ENCODE peak calls at places on chromosome 9, in seven cellular contexts. B is stromal cell of bone marrow; V is mucosa of descending colon; T is nephron progenitor cell; R is stimulated activated CD4-positive, alpha-beta T cell treated with anti-CD3 and anti-CD28 coated beads, Interleukin-2, amount 100 ng/mL, for 24 hours; O is Panc1; I is bronchial epithelial cell. J is an unnamed sample.
A peak's percentile ranks its signal among the peaks of the same experiment; 100 is the strongest.

GRCh38 chr9:27602954-27603353 is 29.7 kb upstream of the C9orf72 start:
- DNase-seq in V (no peak), I (no peak), O (no peak), T (no peak), B (no peak), R (no peak), J (no peak)

GRCh38 chr9:129964901-129965734 is 77.9 kb downstream of the FNBP1 start:
- DNase-seq in I (peak; percentile 43), B (peak; percentile 36), T (no peak), O (no peak), R (no peak), V (peak; percentile 28), J (no peak)

GRCh38 chr9:133359420-133360175 is 3.2 kb downstream of the SURF2 start:
- DNase-seq in O (no peak), T (peak; percentile 42), R (no peak), V (no peak), I (no peak), B (no peak), J (no peak)

GRCh38 chr9:116219686-116220085 is 66.1 kb downstream of the PAPPA start:
- DNase-seq in O (no peak), V (no peak), I (no peak), R (no peak), T (peak; percentile 12), B (no peak), J (no peak)

GRCh38 chr9:87867391-87867790 is 15.3 kb upstream of the SPATA31E1 start:
- DNase-seq in I (no peak), O (no peak), V (no peak), R (no peak), B (no peak), T (no peak), J (no peak)

GRCh38 chr9:95834281-95834907 is 41.1 kb upstream of the ERCC6L2 start:
- DNase-seq in I (no peak), R (no peak), B (no peak), O (no peak), T (no peak), V (no peak), J (no peak)

GRCh38 chr9:137763271-137763955 is 114.2 kb upstream of the CACNA1B start:
- DNase-seq in B (no peak), I (no peak), V (no peak), T (no peak), O (no peak), R (no peak), J (no peak)

GRCh38 chr9:95940265-95940664 is 64.8 kb downstream of the ERCC6L2 start:
- DNase-seq in O (no peak), V (no peak), B (no peak), I (no peak), R (no peak), T (no peak), J (no peak)

GRCh38 chr9:135259273-135259672 is 171.8 kb downstream of the OLFM1 start:
- DNase-seq in O (no peak), T (no peak), V (no peak), I (no peak), R (no peak), B (no peak), J (no peak)

GRCh38 chr9:112175796-112176315 is 759 bp upstream of the SUSD1 start:
- DNase-seq in T (no peak), O (no peak), R (peak; percentile 18), B (no peak), I (no peak), V (no peak), J (no peak)

GRCh38 chr9:114059047-114059803 is 18.9 kb downstream of the AMBP start:
- DNase-seq in R (no peak), T (no peak), O (no peak), I (no peak), B (no peak), V (no peak), J (no peak)

GRCh38 chr9:87065981-87066380 is 118.7 kb upstream of the GAS1 start:
- DNase-seq in O (no peak), T (no peak), I (no peak), B (no peak), R (no peak), V (no peak), J (no peak)

GRCh38 chr9:134631881-134632280 is 9.7 kb upstream of the COL5A1 start:
- DNase-seq in O (no peak), V (no peak), T (no peak), B (no peak), R (no peak), I (no peak), J (no peak)

GRCh38 chr9:76646249-76646648 is 118.0 kb upstream of the PCA3 start:
- DNase-seq in T (no peak), R (no peak), O (no peak), B (no peak), V (peak; percentile 81), I (no peak), J (no peak)

GRCh38 chr9:124212381-124213050 is 45.2 kb upstream of the NEK6 start:
- DNase-seq in O (no peak), R (no peak), T (no peak), B (peak; percentile 38), I (peak; percentile 58), V (no peak), J (no peak)

GRCh38 chr9:110672873-110673508 is 4.4 kb downstream of the MUSK start:
- DNase-seq in V (no peak), I (no peak), O (no peak), R (no peak), B (no peak), T (no peak), J (no peak)

GRCh38 chr9:84860423-84861115 is 191.0 kb downstream of the NTRK2 start:
- DNase-seq in R (no peak), I (no peak), T (no peak), B (peak; percentile 25), V (no peak), O (no peak), J (no peak)

GRCh38 chr9:14096182-14096922 is 217.6 kb downstream of the NFIB start:
- DNase-seq in R (no peak), V (no peak), I (peak; percentile 82), O (no peak), T (no peak), B (no peak), J (no peak)